ENCODE peak calls at places on chromosomes 16 and 17, in nine cellular contexts. One of them, this sample, is unnamed.

GRCh38 chr17:9893606-9894005 is 11.5 kb downstream of the RCVRN start:
- DNase-seq in spleen: no peak
- DNase-seq in left ventricle myocardium inferior: no peak
- DNase-seq in Caco-2: no peak
- DNase-seq in epithelial cell of esophagus: no peak
- DNase-seq in cardiac fibroblast: peak; percentile 70
- DNase-seq in ovary: no peak
- DNase-seq in adipocyte: no peak
- DNase-seq in esophagus muscularis mucosa: no peak
- DNase-seq in this sample: no peak

GRCh38 chr16:69113216-69113615 is 7.8 kb downstream of the HAS3 start:
- DNase-seq in cardiac fibroblast: no peak
- DNase-seq in left ventricle myocardium inferior: no peak
- DNase-seq in esophagus muscularis mucosa: no peak
- DNase-seq in Caco-2: no peak
- DNase-seq in ovary: no peak
- DNase-seq in spleen: peak; percentile 44
- DNase-seq in epithelial cell of esophagus: no peak
- DNase-seq in adipocyte: no peak
- DNase-seq in this sample: no peak

GRCh38 chr16:62088731-62089410 is 52.6 kb upstream of the CDH8 start:
- DNase-seq in Caco-2: no peak
- DNase-seq in epithelial cell of esophagus: no peak
- DNase-seq in spleen: no peak
- DNase-seq in left ventricle myocardium inferior: no peak
- DNase-seq in cardiac fibroblast: no peak
- DNase-seq in adipocyte: no peak
- DNase-seq in esophagus muscularis mucosa: no peak
- DNase-seq in ovary: no peak
- DNase-seq in this sample: no peak

GRCh38 chr17:19904412-19904811 is 36.7 kb upstream of the ULK2 start:
- DNase-seq in left ventricle myocardium inferior: no peak
- DNase-seq in spleen: no peak
- DNase-seq in esophagus muscularis mucosa: no peak
- DNase-seq in cardiac fibroblast: peak; percentile 31
- DNase-seq in epithelial cell of esophagus: no peak
- DNase-seq in Caco-2: no peak
- DNase-seq in adipocyte: peak; percentile 42
- DNase-seq in ovary: no peak
- DNase-seq in this sample: no peak

GRCh38 chr17:29620271-29620670 is 2.4 kb downstream of the CORO6 start:
- DNase-seq in epithelial cell of esophagus: peak; percentile 70
- DNase-seq in esophagus muscularis mucosa: no peak
- DNase-seq in spleen: no peak
- DNase-seq in cardiac fibroblast: no peak
- DNase-seq in adipocyte: no peak
- DNase-seq in Caco-2: no peak
- DNase-seq in left ventricle myocardium inferior: no peak
- DNase-seq in ovary: no peak
- DNase-seq in this sample: no peak

GRCh38 chr17:42456223-42457106 is 2.2 kb upstream of the ATP6V0A1 start:
- DNase-seq in epithelial cell of esophagus: peak; percentile 61
- DNase-seq in spleen: no peak
- DNase-seq in ovary: no peak
- DNase-seq in left ventricle myocardium inferior: no peak
- DNase-seq in cardiac fibroblast: peak; percentile 90
- DNase-seq in esophagus muscularis mucosa: no peak
- DNase-seq in Caco-2: no peak
- DNase-seq in adipocyte: peak; percentile 87
- DNase-seq in this sample: peak; percentile 55

GRCh38 chr17:18921485-18921884 is 30.5 kb upstream of the SLC5A10 start:
- DNase-seq in cardiac fibroblast: no peak
- DNase-seq in adipocyte: no peak
- DNase-seq in esophagus muscularis mucosa: no peak
- DNase-seq in left ventricle myocardium inferior: no peak
- DNase-seq in ovary: no peak
- DNase-seq in epithelial cell of esophagus: no peak
- DNase-seq in Caco-2: no peak
- DNase-seq in spleen: no peak
- DNase-seq in this sample: no peak

GRCh38 chr17:17445925-17446665 is 30.7 kb upstream of the MED9 start:
- DNase-seq in cardiac fibroblast: peak; percentile 82
- DNase-seq in adipocyte: peak; percentile 70
- DNase-seq in esophagus muscularis mucosa: no peak
- DNase-seq in Caco-2: peak; percentile 85
- DNase-seq in epithelial cell of esophagus: peak; percentile 69
- DNase-seq in left ventricle myocardium inferior: no peak
- DNase-seq in spleen: no peak
- DNase-seq in ovary: no peak
- DNase-seq in this sample: no peak

GRCh38 chr16:30997887-30998711 is 12.3 kb downstream of the STX1B start:
- DNase-seq in esophagus muscularis mucosa: no peak
- DNase-seq in epithelial cell of esophagus: peak; percentile 90
- DNase-seq in cardiac fibroblast: peak; percentile 57
- DNase-seq in spleen: no peak
- DNase-seq in Caco-2: no peak
- DNase-seq in left ventricle myocardium inferior: no peak
- DNase-seq in ovary: no peak
- DNase-seq in adipocyte: peak; percentile 87
- DNase-seq in this sample: no peak

GRCh38 chr16:30585022-30585399 is 486 bp downstream of the ZNF785 start:
- DNase-seq in left ventricle myocardium inferior: no peak
- DNase-seq in ovary: peak; percentile 26
- DNase-seq in Caco-2: no peak
- DNase-seq in esophagus muscularis mucosa: no peak
- DNase-seq in cardiac fibroblast: peak; percentile 26
- DNase-seq in spleen: no peak
- DNase-seq in adipocyte: no peak
- DNase-seq in epithelial cell of esophagus: peak; percentile 26
- DNase-seq in this sample: no peak

GRCh38 chr17:28745052-28745776 is 1.4 kb downstream of the TRAF4 start:
- DNase-seq in spleen: peak; percentile 85
- DNase-seq in Caco-2: peak; percentile 86
- DNase-seq in left ventricle myocardium inferior: no peak
- DNase-seq in adipocyte: peak; percentile 74
- DNase-seq in epithelial cell of esophagus: peak; percentile 62
- DNase-seq in cardiac fibroblast: peak; percentile 70
- DNase-seq in esophagus muscularis mucosa: no peak
- DNase-seq in ovary: peak; percentile 65
- DNase-seq in this sample: peak; percentile 55

GRCh38 chr17:29412780-29413565 is 22.8 kb downstream of the TAOK1 start:
- DNase-seq in Caco-2: no peak
- DNase-seq in spleen: no peak
- DNase-seq in adipocyte: peak; percentile 58
- DNase-seq in esophagus muscularis mucosa: no peak
- DNase-seq in cardiac fibroblast: peak; percentile 46
- DNase-seq in left ventricle myocardium inferior: no peak
- DNase-seq in ovary: no peak
- DNase-seq in epithelial cell of esophagus: peak; percentile 53
- DNase-seq in this sample: no peak

GRCh38 chr17:75077490-75078096 is 10.2 kb upstream of the SLC16A5 start:
- DNase-seq in Caco-2: peak; percentile 79
- DNase-seq in ovary: peak; percentile 58
- DNase-seq in left ventricle myocardium inferior: peak; percentile 79
- DNase-seq in cardiac fibroblast: peak; percentile 35
- DNase-seq in spleen: peak; percentile 95
- DNase-seq in epithelial cell of esophagus: peak; percentile 28
- DNase-seq in adipocyte: no peak
- DNase-seq in esophagus muscularis mucosa: peak; percentile 93
- DNase-seq in this sample: peak; percentile 82

GRCh38 chr17:82615084-82616020 is 32.9 kb downstream of the WDR45B start:
- DNase-seq in left ventricle myocardium inferior: no peak
- DNase-seq in adipocyte: no peak
- DNase-seq in cardiac fibroblast: no peak
- DNase-seq in spleen: peak; percentile 58
- DNase-seq in ovary: no peak
- DNase-seq in esophagus muscularis mucosa: no peak
- DNase-seq in Caco-2: no peak
- DNase-seq in epithelial cell of esophagus: no peak
- DNase-seq in this sample: no peak

GRCh38 chr16:3963203-3963602 is 82.7 kb upstream of the CREBBP start:
- DNase-seq in spleen: no peak
- DNase-seq in cardiac fibroblast: peak; percentile 22
- DNase-seq in adipocyte: no peak
- DNase-seq in left ventricle myocardium inferior: no peak
- DNase-seq in ovary: no peak
- DNase-seq in Caco-2: no peak
- DNase-seq in esophagus muscularis mucosa: no peak
- DNase-seq in epithelial cell of esophagus: no peak
- DNase-seq in this sample: no peak

GRCh38 chr16:9260665-9261064 is 169.2 kb downstream of the HAPSTR1 start:
- DNase-seq in epithelial cell of esophagus: no peak
- DNase-seq in esophagus muscularis mucosa: no peak
- DNase-seq in ovary: no peak
- DNase-seq in Caco-2: no peak
- DNase-seq in spleen: no peak
- DNase-seq in cardiac fibroblast: no peak
- DNase-seq in left ventricle myocardium inferior: peak; percentile 36
- DNase-seq in adipocyte: no peak
- DNase-seq in this sample: no peak

GRCh38 chr17:33512113-33512512 is 219.0 kb upstream of the ASIC2 start:
- DNase-seq in adipocyte: no peak
- DNase-seq in epithelial cell of esophagus: no peak
- DNase-seq in left ventricle myocardium inferior: no peak
- DNase-seq in spleen: no peak
- DNase-seq in Caco-2: no peak
- DNase-seq in ovary: no peak
- DNase-seq in cardiac fibroblast: no peak
- DNase-seq in esophagus muscularis mucosa: no peak
- DNase-seq in this sample: no peak

GRCh38 chr17:35539659-35540026 is 2.2 kb upstream of the SLFN12L start:
- DNase-seq in cardiac fibroblast: no peak
- DNase-seq in esophagus muscularis mucosa: no peak
- DNase-seq in ovary: no peak
- DNase-seq in epithelial cell of esophagus: no peak
- DNase-seq in adipocyte: no peak
- DNase-seq in Caco-2: no peak
- DNase-seq in spleen: no peak
- DNase-seq in left ventricle myocardium inferior: no peak
- DNase-seq in this sample: no peak
- H3K4me3 ChIP-seq in cardiac fibroblast: no peak overlapping the region
- H3K4me3 ChIP-seq in esophagus muscularis mucosa: peak overlapping the region; percentile 2
- H3K4me3 ChIP-seq in ovary: no peak overlapping the region
- H3K4me3 ChIP-seq in epithelial cell of esophagus: no peak overlapping the region
- H3K4me3 ChIP-seq in adipocyte: no peak overlapping the region
- H3K4me3 ChIP-seq in Caco-2: no peak overlapping the region
- H3K4me3 ChIP-seq in spleen: peak overlapping the region; percentile 0
- H3K4me3 ChIP-seq in left ventricle myocardium inferior: peak overlapping the region; percentile 2
- H3K4me3 ChIP-seq in this sample: peak overlapping the region; percentile 31

DNA sequence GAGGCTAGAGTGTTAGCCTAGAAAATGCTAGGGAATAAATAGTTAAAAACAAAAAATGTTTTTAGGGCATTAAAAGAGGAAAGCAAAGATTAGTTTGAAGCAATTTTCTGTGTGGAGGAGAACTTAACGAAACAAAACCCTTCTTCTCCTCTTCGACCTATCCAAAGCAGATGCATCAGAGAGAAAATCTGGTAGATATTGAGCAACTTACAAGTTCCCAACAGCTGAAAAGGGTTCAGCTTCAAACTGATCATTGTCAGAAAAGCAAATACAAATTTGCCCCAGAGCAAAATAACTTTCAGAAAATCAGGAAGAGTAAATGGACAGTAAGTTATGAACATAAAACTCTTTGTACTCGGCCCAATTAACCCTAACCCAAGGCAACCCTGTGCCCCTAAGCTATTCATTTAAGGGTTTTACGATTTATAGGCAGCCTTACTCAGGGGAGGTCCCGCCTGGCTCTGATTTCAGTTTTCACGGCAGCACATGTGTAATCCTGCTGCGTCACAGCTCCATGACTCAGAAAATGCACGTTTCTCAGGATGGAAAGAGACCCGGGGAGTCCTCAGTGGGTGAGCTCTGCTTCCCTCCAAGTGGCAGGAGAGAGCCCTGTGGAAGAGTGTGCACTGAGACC is 405.7 kb upstream of the SALL1 start:
- DNase-seq in adipocyte: peak; percentile 94
- DNase-seq in esophagus muscularis mucosa: peak; percentile 90
- DNase-seq in left ventricle myocardium inferior: no peak
- DNase-seq in ovary: peak; percentile 63
- DNase-seq in epithelial cell of esophagus: peak; percentile 91
- DNase-seq in spleen: no peak
- DNase-seq in cardiac fibroblast: peak; percentile 83
- DNase-seq in Caco-2: no peak
- DNase-seq in this sample: no peak
- H3K4me3 ChIP-seq in adipocyte: peak overlapping the region; percentile 70
- H3K4me3 ChIP-seq in esophagus muscularis mucosa: no peak overlapping the region
- H3K4me3 ChIP-seq in left ventricle myocardium inferior: no peak overlapping the region
- H3K4me3 ChIP-seq in ovary: no peak overlapping the region
- H3K4me3 ChIP-seq in epithelial cell of esophagus: no peak overlapping the region
- H3K4me3 ChIP-seq in spleen: no peak overlapping the region
- H3K4me3 ChIP-seq in cardiac fibroblast: no peak overlapping the region
- H3K4me3 ChIP-seq in Caco-2: no peak overlapping the region
- H3K4me3 ChIP-seq in this sample: no peak overlapping the region

DNA sequence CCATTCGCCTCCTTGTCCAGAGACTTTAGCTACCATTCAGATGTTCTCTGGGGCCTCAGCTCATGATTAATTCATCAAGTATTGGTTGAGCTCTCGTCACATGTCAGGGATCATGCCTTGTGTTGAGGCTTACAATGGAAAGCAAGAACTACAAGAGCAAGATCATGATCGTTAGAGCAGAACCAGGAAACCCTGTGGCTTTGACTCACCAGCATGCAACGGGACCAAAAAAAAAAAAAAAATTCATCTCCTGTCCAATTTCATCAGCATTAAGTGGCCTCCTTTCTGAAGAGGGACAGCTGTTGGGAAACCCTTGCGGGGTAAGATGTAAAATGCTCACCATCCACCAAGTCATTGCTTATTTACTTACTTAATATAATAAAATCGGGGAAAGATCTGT is 12.1 kb upstream of the USP10 start:
- DNase-seq in left ventricle myocardium inferior: no peak
- DNase-seq in cardiac fibroblast: peak; percentile 80
- DNase-seq in esophagus muscularis mucosa: no peak
- DNase-seq in adipocyte: peak; percentile 68
- DNase-seq in epithelial cell of esophagus: peak; percentile 92
- DNase-seq in Caco-2: no peak
- DNase-seq in spleen: no peak
- DNase-seq in ovary: no peak
- DNase-seq in this sample: peak; percentile 64
- H3K4me3 ChIP-seq in left ventricle myocardium inferior: no peak overlapping the region
- H3K4me3 ChIP-seq in cardiac fibroblast: no peak overlapping the region
- H3K4me3 ChIP-seq in esophagus muscularis mucosa: no peak overlapping the region
- H3K4me3 ChIP-seq in adipocyte: no peak overlapping the region
- H3K4me3 ChIP-seq in epithelial cell of esophagus: no peak overlapping the region
- H3K4me3 ChIP-seq in Caco-2: no peak overlapping the region
- H3K4me3 ChIP-seq in spleen: no peak overlapping the region
- H3K4me3 ChIP-seq in ovary: no peak overlapping the region
- H3K4me3 ChIP-seq in this sample: no peak overlapping the region

DNA sequence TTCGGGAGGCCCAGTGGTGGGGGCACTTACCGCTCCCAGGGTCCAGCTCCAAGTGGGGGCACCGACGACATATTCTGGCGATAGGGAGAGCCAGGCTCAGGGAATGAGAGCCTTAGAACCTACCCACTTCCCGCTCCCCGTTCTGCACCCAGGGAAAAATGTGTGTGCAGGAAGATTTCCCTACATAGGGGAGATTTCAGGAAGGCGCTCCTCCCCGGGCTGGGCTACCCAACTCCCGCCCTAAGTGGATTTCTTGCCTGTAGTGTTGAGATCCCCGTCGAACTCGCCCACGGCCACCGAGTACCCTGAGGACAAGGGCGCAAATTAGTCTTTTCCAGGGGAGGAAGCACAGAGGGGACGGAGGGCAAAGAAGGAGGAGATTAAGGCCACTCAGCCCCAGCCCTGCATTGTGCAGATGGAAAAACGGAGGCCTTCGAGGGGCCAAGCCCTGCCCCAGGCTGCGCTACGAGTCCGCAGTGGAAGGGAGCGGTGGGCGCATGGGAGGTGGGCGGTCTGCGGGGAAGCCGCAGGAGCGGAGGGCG is 5.1 kb downstream of the ITGA2B start:
- DNase-seq in epithelial cell of esophagus: no peak
- DNase-seq in left ventricle myocardium inferior: no peak
- DNase-seq in esophagus muscularis mucosa: no peak
- DNase-seq in ovary: no peak
- DNase-seq in cardiac fibroblast: no peak
- DNase-seq in Caco-2: no peak
- DNase-seq in spleen: no peak
- DNase-seq in adipocyte: no peak
- DNase-seq in this sample: no peak
- H3K4me3 ChIP-seq in epithelial cell of esophagus: no peak overlapping the region
- H3K4me3 ChIP-seq in left ventricle myocardium inferior: peak overlapping the region; percentile 72
- H3K4me3 ChIP-seq in esophagus muscularis mucosa: peak overlapping the region; percentile 60
- H3K4me3 ChIP-seq in ovary: peak overlapping the region; percentile 53
- H3K4me3 ChIP-seq in cardiac fibroblast: no peak overlapping the region
- H3K4me3 ChIP-seq in Caco-2: peak overlapping the region; percentile 58
- H3K4me3 ChIP-seq in spleen: peak overlapping the region; percentile 44
- H3K4me3 ChIP-seq in adipocyte: no peak overlapping the region
- H3K4me3 ChIP-seq in this sample: no peak overlapping the region

This sample was measured in GM06990.